ENCODE peak calls at places on chromosome 16, in five cellular contexts. L is left ventricle myocardium superior; K is T1000; Y is activated CD4-positive, alpha-beta T cell treated with anti-CD3 and anti-CD28 coated beads for 36 hours; B is Kasumi-1. G is an unnamed sample.

GRCh38 chr16:85027349-85027967 is at the start of gene KIAA0513:
- DNase-seq in Y (peak), B (peak), L (peak), K (peak), G (peak)

GRCh38 chr16:9870962-9871361 is 311.3 kb downstream of the GRIN2A start:
- DNase-seq in K (no peak), Y (no peak), B (no peak), L (no peak), G (no peak)

GRCh38 chr16:19384656-19385055 is 33.0 kb upstream of the TMC5 start:
- DNase-seq in K (no peak), L (no peak), Y (no peak), B (no peak), G (no peak)

GRCh38 chr16:11670171-11671131 is 2.2 kb downstream of the SNN start:
- DNase-seq in Y (peak), L (no peak), K (no peak), B (no peak), G (no peak)

GRCh38 chr16:23527961-23528634 is 17.8 kb upstream of the GGA2 start:
- DNase-seq in K (no peak), Y (no peak), B (no peak), L (no peak), G (no peak)

GRCh38 chr16:69563605-69564580 is 1.9 kb upstream of the NFAT5 start:
- DNase-seq in B (peak), K (no peak), L (no peak), Y (peak), G (peak)

GRCh38 chr16:25143898-25144297 is 32.4 kb downstream of the LCMT1 start:
- DNase-seq in K (no peak), B (no peak), Y (no peak), L (no peak), G (peak)

GRCh38 chr16:17396762-17397498 is 73.8 kb downstream of the XYLT1 start:
- DNase-seq in L (no peak), Y (no peak), B (no peak), K (no peak), G (no peak)

GRCh38 chr16:49658491-49658890 is 197.4 kb downstream of the ZNF423 start:
- DNase-seq in L (no peak), B (no peak), K (peak), Y (no peak), G (no peak)

GRCh38 chr16:71526111-71526998 is at the start of gene CHST4:
- DNase-seq in Y (peak), L (no peak), B (peak), K (no peak), G (no peak)

GRCh38 chr16:17304124-17304813 is 166.5 kb downstream of the XYLT1 start:
- DNase-seq in B (no peak), L (no peak), Y (no peak), K (no peak), G (peak)

GRCh38 chr16:60463986-60464385 is 1572.3 kb downstream of the CDH8 start:
- DNase-seq in B (no peak), K (no peak), Y (no peak), L (no peak), G (no peak)

GRCh38 chr16:4847774-4848587 is 700 bp downstream of the UBN1 start:
- DNase-seq in K (peak), Y (peak), L (peak), B (peak), G (peak)

GRCh38 chr16:85563515-85564276 is 49.4 kb upstream of the GSE1 start:
- DNase-seq in L (peak), K (no peak), B (no peak), Y (no peak), G (no peak)

GRCh38 chr16:83513006-83513755 is 294.6 kb upstream of the HSBP1 start:
- DNase-seq in B (no peak), K (peak), Y (peak), L (no peak), G (no peak)

GRCh38 chr16:47565454-47565853 is 104.3 kb downstream of the PHKB start:
- DNase-seq in K (peak), B (peak), Y (peak), L (peak), G (no peak)

G was measured in Caco-2.